ENCODE peak calls at places on chromosomes 7 and 10, in four cellular contexts. A is HL-60, E is GM12878, U is K562. R is an unnamed sample.

GRCh38 chr7:101486056-101486763 is 123.5 kb downstream of the COL26A1 start:
- DNase-seq in A (no peak), E (no peak), U (no peak), R (no peak)

GRCh38 chr7:115271332-115272235 is 349.7 kb downstream of the MDFIC start:
- DNase-seq in A (no peak), E (no peak), U (no peak), R (no peak)

GRCh38 chr10:59279991-59280390 is 82.4 kb downstream of the FAM13C start:
- DNase-seq in A (no peak), E (no peak), U (no peak), R (no peak)

GRCh38 chr10:100858742-100859141 is 54.0 kb upstream of the SLF2 start:
- DNase-seq in A (no peak), E (no peak), U (no peak), R (no peak)

GRCh38 chr7:135664046-135664589 is 1.8 kb downstream of the STMP1 start:
- DNase-seq in A (peak; percentile 34), E (no peak), U (peak; percentile 70), R (no peak)

GRCh38 chr10:93766918-93767317 is 9.2 kb downstream of the LGI1 start:
- DNase-seq in A (no peak), E (no peak), U (no peak), R (no peak)

GRCh38 chr10:59465089-59465488 is 102.7 kb upstream of the FAM13C start:
- DNase-seq in A (no peak), E (no peak), U (no peak), R (no peak)

GRCh38 chr10:95422196-95422595 is 131.4 kb upstream of the PDLIM1 start:
- DNase-seq in A (no peak), E (no peak), U (no peak), R (no peak)

GRCh38 chr7:39428221-39428620 is 138.0 kb upstream of the YAE1 start:
- DNase-seq in A (no peak), E (no peak), U (no peak), R (no peak)

GRCh38 chr7:47249361-47249760 is 332.6 kb downstream of the TNS3 start:
- DNase-seq in A (no peak), E (no peak), U (no peak), R (no peak)

GRCh38 chr10:6486280-6486679 is 93.8 kb downstream of the PRKCQ start:
- DNase-seq in A (no peak), E (no peak), U (no peak), R (no peak)

GRCh38 chr7:119228482-119228881 is 1004.0 kb downstream of the ANKRD7 start:
- DNase-seq in A (no peak), E (no peak), U (no peak), R (no peak)

DNA sequence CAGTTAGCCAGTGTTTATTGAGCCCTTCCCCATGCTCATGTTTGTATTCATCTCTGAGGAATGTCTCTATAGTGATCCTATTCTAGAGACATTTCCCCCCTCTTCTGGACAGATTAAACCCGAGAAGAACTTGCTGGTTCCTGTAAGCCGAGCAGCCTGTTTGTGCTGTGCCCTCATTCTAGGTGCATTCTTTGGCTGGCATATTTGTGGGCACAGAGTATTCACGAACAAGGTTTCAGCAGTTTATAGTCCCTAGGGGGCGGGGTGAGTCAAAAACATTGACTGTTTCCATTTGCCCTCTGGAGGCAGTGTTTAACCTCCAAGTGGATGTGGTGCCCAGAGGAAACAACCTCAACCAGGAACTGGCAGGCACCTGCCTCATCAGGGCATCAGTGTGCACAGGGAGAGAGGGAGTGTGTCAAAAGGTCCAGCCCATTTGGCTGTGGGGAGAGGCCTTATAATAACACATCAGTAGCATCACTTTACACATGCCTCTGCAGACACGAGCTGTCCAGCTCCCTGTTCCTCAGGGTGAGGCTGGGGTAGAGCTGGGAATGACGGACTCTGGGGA is 273.3 kb upstream of the LRGUK start:
- DNase-seq in A (peak; percentile 26), E (peak; percentile 9), U (peak; percentile 54), R (no peak)
- TF ChIP-seq POLR2AphosphoS5 in A (no peak), E (no peak), U (no peak), R (no peak)

DNA sequence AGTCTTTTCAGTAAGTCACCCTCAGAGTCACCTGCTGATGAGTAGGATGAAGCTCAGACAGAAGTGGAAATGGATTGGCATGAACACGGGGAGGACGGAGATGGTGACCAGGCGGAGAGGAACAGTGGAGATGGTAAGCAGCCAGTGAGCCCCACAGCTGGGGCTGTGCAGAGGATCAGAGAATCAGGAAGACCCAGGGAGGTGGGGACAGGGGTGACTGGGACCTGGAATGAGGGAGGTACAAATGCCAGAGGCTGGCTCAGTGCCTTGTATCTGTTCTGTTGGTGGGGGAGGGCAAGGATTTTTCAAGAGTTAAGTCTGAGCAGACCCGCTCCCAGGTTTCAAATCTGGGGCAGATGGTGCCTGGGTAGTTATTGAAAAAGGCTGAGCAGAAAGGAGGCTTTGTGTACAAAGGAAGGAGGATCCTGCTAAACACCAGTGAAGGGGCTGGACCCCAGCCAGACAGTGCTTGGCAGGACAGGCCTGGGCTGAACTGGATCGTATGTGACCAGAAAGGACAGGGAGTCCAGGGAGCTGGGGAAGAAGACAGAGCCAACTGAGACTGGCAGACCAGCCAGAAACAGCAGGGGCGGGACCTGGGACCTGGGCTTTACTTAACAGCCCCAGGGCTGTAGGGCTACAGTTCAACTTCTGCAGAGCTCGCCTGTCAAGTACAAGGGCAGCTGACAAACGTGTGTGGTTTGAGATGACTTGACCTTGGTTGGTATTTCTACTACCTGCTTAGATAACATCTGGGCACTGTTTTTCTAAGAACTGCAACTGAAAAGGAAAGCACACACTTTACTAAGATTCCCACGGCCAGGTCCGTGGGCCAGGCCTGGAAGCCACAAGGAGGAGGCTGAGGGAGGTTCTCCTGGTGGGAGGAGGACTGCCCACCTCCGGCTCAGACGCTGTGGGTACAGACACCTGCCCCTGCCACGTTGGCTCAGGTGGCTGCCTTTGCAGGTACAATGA is 13.2 kb upstream of the FRMPD2 start:
- DNase-seq in A (no peak), E (peak; percentile 87), U (no peak), R (no peak)
- TF ChIP-seq SPI1 in A (no peak), E (no peak), U (no peak), R (no peak)

DNA sequence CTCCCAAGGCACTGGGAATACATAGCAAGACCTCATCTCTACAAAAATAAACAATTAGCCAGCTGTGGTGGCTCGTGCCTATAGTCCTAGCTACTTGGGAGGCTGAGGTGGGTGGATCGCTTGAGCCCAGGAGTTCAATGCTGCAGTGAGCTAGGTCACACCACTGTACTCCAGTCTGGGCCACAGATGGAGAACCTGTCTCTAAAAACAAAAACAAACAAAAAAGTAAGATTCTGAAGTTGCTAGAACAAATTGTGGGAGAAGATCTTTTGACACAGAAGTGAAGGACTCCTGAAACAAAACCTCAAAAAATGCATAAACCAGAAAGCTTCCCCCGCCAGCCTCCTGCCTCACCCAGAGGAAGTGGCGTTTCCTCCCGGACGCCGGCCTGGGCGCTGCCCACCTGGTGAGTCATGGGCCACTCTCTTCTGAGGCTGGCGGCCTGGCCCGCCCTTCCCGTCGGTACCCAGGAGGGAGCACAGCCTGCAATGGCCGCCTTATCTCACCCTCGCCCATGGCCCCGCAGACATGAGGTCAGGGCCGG is 25.4 kb upstream of the ELN start:
- DNase-seq in A (peak; percentile 26), E (no peak), U (no peak), R (no peak)
- TF ChIP-seq POLR2AphosphoS5 in A (no peak), E (no peak), U (no peak), R (no peak)

GRCh38 chr10:70379581-70380176 is 2.7 kb downstream of the LRRC20 start:
- DNase-seq in A (peak; percentile 30), E (no peak), U (peak; percentile 52), R (peak; percentile 46)
- TF ChIP-seq SPI1 in A (no peak), E (no peak), U (no peak), R (no peak)

GRCh38 chr10:61452655-61453641 is at the start of gene TMEM26:
- DNase-seq in A (no peak), E (no peak), U (peak; percentile 32), R (no peak)

GRCh38 chr10:61452229-61452651 is 941 bp downstream of the TMEM26 start:
- DNase-seq in A (no peak), E (no peak), U (no peak), R (no peak)

GRCh38 chr10:61456095-61456789 is 3.1 kb upstream of the TMEM26 start:
- DNase-seq in A (no peak), E (no peak), U (no peak), R (no peak)

GRCh38 chr10:61451357-61451756 is 1.8 kb downstream of the TMEM26 start:
- DNase-seq in A (no peak), E (no peak), U (no peak), R (no peak)

GRCh38 chr10:61454541-61454940 is 1.4 kb upstream of the TMEM26 start:
- DNase-seq in A (no peak), E (no peak), U (no peak), R (no peak)
- TF ChIP-seq POLR2AphosphoS5 in A (no peak), E (no peak), U (no peak), R (no peak)

GRCh38 chr10:16341637-16342036 is 95.2 kb upstream of the PTER start:
- DNase-seq in A (no peak), E (no peak), U (no peak), R (no peak)
- TF ChIP-seq SPI1 in A (no peak), E (no peak), U (no peak), R (no peak)